ENCODE peak calls at places on chromosomes 4 and X, in five cellular contexts. D is transverse colon, M is K562, U is tibial nerve, R is lower leg skin. O is an unnamed sample.

GRCh38 chr4:162406637-162407370 is 243.0 kb upstream of the FSTL5 start:
- DNase-seq in D (peak), M (no peak), U (no peak), R (no peak), O (no peak)

GRCh38 chr4:726235-726787 is 20.7 kb downstream of the PCGF3 start:
- DNase-seq in D (no peak), M (no peak), U (no peak), R (no peak), O (no peak)

GRCh38 chrX:151977009-151977408 is 2.5 kb upstream of the GABRE start:
- DNase-seq in D (no peak), M (no peak), U (no peak), R (no peak), O (no peak)

GRCh38 chrX:120660638-120661037 is 30.8 kb upstream of the C1GALT1C1 start:
- DNase-seq in D (peak), M (no peak), U (no peak), R (no peak), O (no peak)

GRCh38 chr4:15990570-15991285 is 27.8 kb upstream of the FGFBP2 start:
- DNase-seq in D (no peak), M (no peak), U (no peak), R (no peak), O (no peak)

GRCh38 chr4:145501051-145501660 is 19.5 kb downstream of the SMAD1 start:
- DNase-seq in D (no peak), M (no peak), U (no peak), R (no peak), O (no peak)

GRCh38 chr4:24032371-24032989 is 142.6 kb upstream of the PPARGC1A start:
- DNase-seq in D (peak), M (no peak), U (no peak), R (no peak), O (no peak)

GRCh38 chr4:152522245-152522644 is 13.6 kb downstream of the FBXW7 start:
- DNase-seq in D (no peak), M (no peak), U (no peak), R (no peak), O (no peak)

GRCh38 chr4:187424636-187425035 is 570.9 kb upstream of the ZFP42 start:
- DNase-seq in D (no peak), M (no peak), U (no peak), R (no peak), O (no peak)

GRCh38 chrX:130245441-130245840 is 23.3 kb downstream of the ZNF280C start:
- DNase-seq in D (no peak), M (no peak), U (no peak), R (no peak), O (no peak)

GRCh38 chr4:130812117-130812765 is 1716.3 kb downstream of the C4orf33 start:
- DNase-seq in D (no peak), M (no peak), U (no peak), R (no peak), O (no peak)

GRCh38 chr4:73998040-73999011 is at the start of gene CXCL5:
- DNase-seq in D (peak), M (no peak), U (no peak), R (peak), O (peak)

GRCh38 chrX:40005290-40006011 is 92.3 kb downstream of the BCOR start:
- DNase-seq in D (no peak), M (no peak), U (no peak), R (no peak), O (peak)

GRCh38 chr4:140856692-140857091 is 100.5 kb upstream of the TBC1D9 start:
- DNase-seq in D (no peak), M (no peak), U (no peak), R (no peak), O (no peak)

GRCh38 chr4:174707277-174707676 is 121.8 kb downstream of the GLRA3 start:
- DNase-seq in D (no peak), M (peak), U (no peak), R (no peak), O (no peak)

GRCh38 chr4:173167793-173168395 is 717 bp upstream of the GALNT7 start:
- DNase-seq in D (peak), M (peak), U (no peak), R (no peak), O (peak)

GRCh38 chrX:989959-990510 is 222.4 kb downstream of the CRLF2 start:
- DNase-seq in D (peak), M (peak), U (peak), R (peak), O (peak)
- TF ChIP-seq POLR2A in D (no peak), M (peak), U (no peak), R (no peak), O (no peak)

DNA sequence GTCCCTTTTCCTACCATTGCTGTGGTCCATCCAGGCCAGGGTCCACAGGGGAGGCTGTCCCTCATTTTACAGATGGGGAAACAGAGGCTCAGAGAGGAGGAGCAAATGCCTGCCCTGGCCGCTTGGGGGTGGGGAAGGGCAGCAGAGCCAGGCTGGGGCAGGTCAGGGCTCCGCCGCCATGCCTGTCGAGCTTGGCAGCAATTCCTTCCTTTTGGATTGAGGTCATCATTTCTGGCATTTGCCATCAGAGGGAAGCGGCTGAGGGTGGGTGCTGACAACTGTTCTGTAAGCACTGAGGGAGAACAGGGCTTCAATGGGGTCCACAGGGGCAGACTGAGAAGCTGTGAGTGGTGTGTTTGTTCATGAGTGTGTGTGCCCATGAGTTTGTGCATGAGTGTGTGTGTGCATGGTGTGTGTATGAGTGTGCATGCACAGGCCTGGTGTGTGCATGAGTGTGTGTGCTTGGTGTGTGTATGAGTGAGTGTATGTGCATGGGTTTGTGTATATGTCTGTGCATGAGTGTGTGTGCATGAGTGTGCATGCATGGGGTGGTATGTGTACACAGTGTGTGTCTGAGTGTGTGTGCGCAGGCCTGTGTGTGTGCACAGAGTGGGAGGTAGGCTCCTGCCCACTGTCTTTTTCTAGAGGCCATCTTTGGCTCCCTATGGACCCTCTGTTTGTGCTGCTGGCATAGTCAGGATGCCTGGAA is 115.2 kb downstream of the SORCS2 start:
- DNase-seq in D (no peak), M (no peak), U (no peak), R (no peak), O (no peak)
- TF ChIP-seq CTCF in D (no peak), M (no peak), U (no peak), R (no peak), O (no peak)

DNA sequence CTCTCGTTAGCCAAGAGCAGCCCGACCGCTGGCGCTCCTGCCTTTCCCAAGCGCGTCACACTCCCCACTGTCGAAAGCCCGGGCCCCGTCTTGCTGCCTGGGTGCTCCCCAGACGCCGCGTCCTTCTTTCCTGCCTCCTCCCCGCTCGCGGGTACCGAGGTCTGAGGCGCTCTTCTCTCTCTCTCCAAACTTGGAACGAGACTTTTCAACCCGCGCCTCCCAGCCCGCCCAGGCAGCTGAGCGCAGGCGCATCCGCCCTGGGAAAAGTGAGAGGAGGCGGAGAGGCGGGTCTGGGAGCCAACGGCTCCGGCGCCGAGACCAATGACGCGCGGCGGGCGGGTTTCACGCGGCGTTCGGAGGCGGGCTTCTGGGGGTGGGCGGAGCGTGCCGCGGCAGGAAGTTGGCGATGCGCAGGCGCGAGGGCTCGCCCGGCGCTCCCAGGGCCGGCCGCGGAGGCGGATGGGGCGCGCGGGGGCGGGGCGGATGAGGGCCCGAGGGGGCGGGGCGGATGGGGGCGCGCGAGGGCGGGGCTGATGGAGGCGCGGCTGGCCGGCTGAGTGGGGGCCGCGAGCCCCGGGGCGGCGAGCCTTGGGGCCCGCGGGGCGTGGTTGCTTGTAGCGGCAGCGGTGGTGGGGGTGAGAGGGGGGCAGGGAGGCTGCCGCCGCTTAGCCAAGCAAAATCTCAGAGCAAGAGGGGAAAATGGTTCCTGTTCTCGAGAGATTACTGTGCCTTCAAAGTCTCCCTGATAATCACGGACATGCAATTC is at the start of gene RBBP7:
- DNase-seq in D (peak), M (peak), U (peak), R (peak), O (peak)
- TF ChIP-seq POLR2A in D (peak), M (peak), U (peak), R (peak), O (peak)

GRCh38 chr4:22179124-22179874 is 230.7 kb upstream of the KCNIP4 start:
- DNase-seq in D (no peak), M (no peak), U (no peak), R (no peak), O (no peak)

GRCh38 chr4:22170353-22170752 is 221.8 kb upstream of the KCNIP4 start:
- DNase-seq in D (no peak), M (no peak), U (no peak), R (no peak), O (no peak)

GRCh38 chr4:22174640-22175039 is 226.1 kb upstream of the KCNIP4 start:
- DNase-seq in D (no peak), M (no peak), U (no peak), R (no peak), O (no peak)
- TF ChIP-seq CTCF in D (no peak), M (no peak), U (no peak), R (no peak), O (no peak)

GRCh38 chr4:6909113-6909969 is at the start of gene TBC1D14:
- DNase-seq in D (peak), M (peak), U (peak), R (peak), O (peak)
- TF ChIP-seq POLR2A in D (peak), M (peak), U (peak), R (no peak), O (peak)

DNA sequence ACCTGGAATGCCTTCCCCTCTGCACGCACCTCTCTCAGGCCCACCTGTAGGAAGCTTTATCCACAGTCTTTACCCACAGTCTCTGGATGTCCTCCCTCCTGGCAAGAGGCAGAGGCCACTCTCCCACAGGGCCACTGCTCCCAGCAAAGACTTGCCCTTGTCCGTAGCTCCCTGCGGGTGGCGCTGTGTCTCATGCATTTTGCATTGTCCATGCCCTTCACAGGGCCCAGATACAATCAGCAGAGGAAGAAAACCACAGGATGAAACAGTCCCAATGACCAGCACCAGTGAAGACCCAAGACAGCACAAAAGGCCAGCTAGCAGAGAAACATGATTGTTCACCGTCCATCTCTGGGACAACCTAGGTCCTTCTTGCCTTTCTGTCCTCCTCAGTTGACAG is 2.1 kb upstream of the NSG1 start:
- DNase-seq in D (no peak), M (peak), U (no peak), R (no peak), O (no peak)
- TF ChIP-seq CTCF in D (no peak), M (peak), U (no peak), R (no peak), O (no peak)

O was measured in spleen.